ENCODE peak calls at places on chromosome 9, in five cellular contexts. One of them, this sample, is unnamed.

GRCh38 chr9:94700445-94700844 is 26.1 kb upstream of the AOPEP start:
- DNase-seq in HCT116: no peak
- DNase-seq in right atrium auricular region: no peak
- DNase-seq in PC-3: no peak
- DNase-seq in CD8-positive, alpha-beta T cell: no peak
- DNase-seq in this sample: no peak

GRCh38 chr9:117153021-117153420 is 261.8 kb downstream of the ASTN2 start:
- DNase-seq in HCT116: no peak
- DNase-seq in right atrium auricular region: no peak
- DNase-seq in PC-3: peak
- DNase-seq in CD8-positive, alpha-beta T cell: no peak
- DNase-seq in this sample: peak

GRCh38 chr9:21505425-21506179 is 23.5 kb upstream of the IFNE start:
- DNase-seq in HCT116: no peak
- DNase-seq in right atrium auricular region: no peak
- DNase-seq in PC-3: no peak
- DNase-seq in CD8-positive, alpha-beta T cell: no peak
- DNase-seq in this sample: peak

GRCh38 chr9:84343111-84343521 is 2.6 kb upstream of the SLC28A3 start:
- DNase-seq in HCT116: no peak
- DNase-seq in right atrium auricular region: no peak
- DNase-seq in PC-3: no peak
- DNase-seq in CD8-positive, alpha-beta T cell: no peak
- DNase-seq in this sample: no peak

GRCh38 chr9:134317431-134318414 is 8.5 kb upstream of the RXRA start:
- DNase-seq in HCT116: no peak
- DNase-seq in right atrium auricular region: no peak
- DNase-seq in PC-3: no peak
- DNase-seq in CD8-positive, alpha-beta T cell: no peak
- DNase-seq in this sample: no peak

GRCh38 chr9:125409217-125409636 is 147.6 kb downstream of the GAPVD1 start:
- DNase-seq in HCT116: peak
- DNase-seq in right atrium auricular region: no peak
- DNase-seq in PC-3: no peak
- DNase-seq in CD8-positive, alpha-beta T cell: no peak
- DNase-seq in this sample: no peak

GRCh38 chr9:17509698-17510097 is 69.2 kb upstream of the SH3GL2 start:
- DNase-seq in HCT116: no peak
- DNase-seq in right atrium auricular region: no peak
- DNase-seq in PC-3: no peak
- DNase-seq in CD8-positive, alpha-beta T cell: no peak
- DNase-seq in this sample: no peak

GRCh38 chr9:101176384-101176783 is 147.9 kb downstream of the PLPPR1 start:
- DNase-seq in HCT116: peak
- DNase-seq in right atrium auricular region: no peak
- DNase-seq in PC-3: no peak
- DNase-seq in CD8-positive, alpha-beta T cell: no peak
- DNase-seq in this sample: no peak

GRCh38 chr9:137798142-137798541 is 79.4 kb upstream of the CACNA1B start:
- DNase-seq in HCT116: no peak
- DNase-seq in right atrium auricular region: no peak
- DNase-seq in PC-3: no peak
- DNase-seq in CD8-positive, alpha-beta T cell: no peak
- DNase-seq in this sample: no peak

GRCh38 chr9:19049872-19050636 is 827 bp downstream of the RRAGA start:
- DNase-seq in HCT116: no peak
- DNase-seq in right atrium auricular region: no peak
- DNase-seq in PC-3: peak
- DNase-seq in CD8-positive, alpha-beta T cell: no peak
- DNase-seq in this sample: no peak

GRCh38 chr9:130956636-130957450 is 17.8 kb upstream of the FIBCD1 start:
- DNase-seq in HCT116: no peak
- DNase-seq in right atrium auricular region: no peak
- DNase-seq in PC-3: no peak
- DNase-seq in CD8-positive, alpha-beta T cell: no peak
- DNase-seq in this sample: no peak
- H3K27ac ChIP-seq in HCT116: no peak
- H3K27ac ChIP-seq in right atrium auricular region: no peak
- H3K27ac ChIP-seq in PC-3: no peak
- H3K27ac ChIP-seq in CD8-positive, alpha-beta T cell: no peak
- H3K27ac ChIP-seq in this sample: no peak

GRCh38 chr9:129958771-129959170 is 84.2 kb downstream of the FNBP1 start:
- DNase-seq in HCT116: no peak
- DNase-seq in right atrium auricular region: peak
- DNase-seq in PC-3: no peak
- DNase-seq in CD8-positive, alpha-beta T cell: no peak
- DNase-seq in this sample: no peak

GRCh38 chr9:129962889-129963703 is 79.9 kb downstream of the FNBP1 start:
- DNase-seq in HCT116: no peak
- DNase-seq in right atrium auricular region: peak
- DNase-seq in PC-3: peak
- DNase-seq in CD8-positive, alpha-beta T cell: peak
- DNase-seq in this sample: no peak

GRCh38 chr9:129964901-129965734 is 77.9 kb downstream of the FNBP1 start:
- DNase-seq in HCT116: no peak
- DNase-seq in right atrium auricular region: peak
- DNase-seq in PC-3: peak
- DNase-seq in CD8-positive, alpha-beta T cell: no peak
- DNase-seq in this sample: no peak

GRCh38 chr9:129962376-129962765 is 80.6 kb downstream of the FNBP1 start:
- DNase-seq in HCT116: no peak
- DNase-seq in right atrium auricular region: peak
- DNase-seq in PC-3: no peak
- DNase-seq in CD8-positive, alpha-beta T cell: no peak
- DNase-seq in this sample: no peak
- H3K27ac ChIP-seq in HCT116: no peak
- H3K27ac ChIP-seq in right atrium auricular region: peak
- H3K27ac ChIP-seq in PC-3: peak
- H3K27ac ChIP-seq in CD8-positive, alpha-beta T cell: peak
- H3K27ac ChIP-seq in this sample: peak

DNA sequence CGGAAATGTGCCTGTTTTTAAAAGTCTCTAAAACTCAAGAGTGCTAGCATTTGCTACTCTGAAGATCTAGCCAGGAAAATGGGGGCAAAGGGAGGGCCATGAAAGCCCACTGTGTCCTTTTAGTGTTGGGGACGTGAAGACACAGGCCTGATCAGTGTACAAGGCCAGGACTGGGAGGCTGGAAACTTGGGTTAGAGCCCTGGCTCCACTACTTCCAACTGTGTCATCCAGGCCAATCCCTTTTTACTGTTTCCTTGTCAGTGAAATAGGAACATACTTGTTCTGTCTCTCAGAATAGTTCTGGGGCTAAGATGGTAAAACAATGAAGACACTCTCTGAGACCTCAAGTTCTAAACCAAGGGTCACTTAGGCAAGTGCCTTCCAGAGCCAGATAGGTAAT is 30.1 kb upstream of the B4GALT1 start:
- DNase-seq in HCT116: no peak
- DNase-seq in right atrium auricular region: peak
- DNase-seq in PC-3: no peak
- DNase-seq in CD8-positive, alpha-beta T cell: no peak
- DNase-seq in this sample: no peak
- H3K27ac ChIP-seq in HCT116: no peak
- H3K27ac ChIP-seq in right atrium auricular region: peak
- H3K27ac ChIP-seq in PC-3: no peak
- H3K27ac ChIP-seq in CD8-positive, alpha-beta T cell: no peak
- H3K27ac ChIP-seq in this sample: peak

DNA sequence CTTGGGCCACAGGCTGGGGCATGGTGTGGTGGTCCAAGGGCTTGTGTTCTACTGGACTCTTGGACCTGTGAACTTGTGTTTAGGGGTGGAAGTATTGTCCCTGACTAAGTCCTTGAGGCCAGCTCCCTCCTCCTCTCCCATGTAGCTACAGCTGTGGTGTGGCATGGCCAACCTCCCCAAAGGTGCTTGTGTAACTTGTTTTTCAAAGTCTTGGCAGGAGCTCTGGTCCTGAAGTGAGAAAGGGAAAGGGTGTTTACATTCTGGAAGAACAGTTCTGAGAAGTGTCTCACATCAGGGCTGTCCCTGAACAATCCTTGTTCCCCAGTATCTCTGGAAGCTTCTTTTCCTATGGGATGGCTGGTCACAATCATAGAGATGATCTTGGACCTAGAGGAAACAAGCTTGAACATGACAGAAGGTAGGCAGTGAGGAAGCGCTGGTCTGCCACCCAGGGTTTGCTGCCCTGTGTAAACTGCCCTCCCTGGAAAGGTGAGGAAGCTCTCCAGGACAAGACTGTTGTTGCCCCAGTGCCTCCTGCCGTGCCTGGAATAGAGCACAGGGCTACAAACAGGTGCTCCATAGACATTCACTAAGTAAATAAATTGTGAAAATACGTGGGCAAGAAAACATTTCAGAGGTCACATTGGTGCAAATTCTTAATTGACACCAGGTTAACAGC is 64.6 kb upstream of the KLF9 start:
- DNase-seq in HCT116: no peak
- DNase-seq in right atrium auricular region: peak
- DNase-seq in PC-3: no peak
- DNase-seq in CD8-positive, alpha-beta T cell: no peak
- DNase-seq in this sample: no peak
- H3K27ac ChIP-seq in HCT116: no peak
- H3K27ac ChIP-seq in right atrium auricular region: peak
- H3K27ac ChIP-seq in PC-3: no peak
- H3K27ac ChIP-seq in CD8-positive, alpha-beta T cell: no peak
- H3K27ac ChIP-seq in this sample: peak

DNA sequence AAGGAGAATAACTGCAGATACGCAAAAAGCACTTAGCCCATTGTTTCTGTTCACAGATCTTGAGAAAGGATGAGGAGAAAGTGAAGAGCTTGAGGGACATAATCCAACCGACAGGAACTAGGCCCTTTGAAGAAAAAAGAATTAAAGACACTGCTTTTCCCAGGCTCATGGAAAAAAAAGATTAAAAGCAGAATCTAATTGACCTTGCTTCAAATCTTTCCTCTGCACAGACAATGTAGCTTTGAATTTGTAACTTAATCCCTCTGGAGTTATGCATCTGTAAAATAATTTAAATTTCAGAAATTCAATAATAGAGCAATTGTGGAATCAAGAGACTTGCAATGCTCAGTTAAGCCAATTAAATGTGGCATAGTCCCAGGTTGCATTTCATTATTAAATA is 64.7 kb downstream of the SVEP1 start:
- DNase-seq in HCT116: no peak
- DNase-seq in right atrium auricular region: no peak
- DNase-seq in PC-3: no peak
- DNase-seq in CD8-positive, alpha-beta T cell: no peak
- DNase-seq in this sample: no peak
- H3K27ac ChIP-seq in HCT116: no peak
- H3K27ac ChIP-seq in right atrium auricular region: no peak
- H3K27ac ChIP-seq in PC-3: no peak
- H3K27ac ChIP-seq in CD8-positive, alpha-beta T cell: no peak
- H3K27ac ChIP-seq in this sample: no peak

GRCh38 chr9:98522487-98522886 is 186.2 kb downstream of the GABBR2 start:
- DNase-seq in HCT116: no peak
- DNase-seq in right atrium auricular region: no peak
- DNase-seq in PC-3: peak
- DNase-seq in CD8-positive, alpha-beta T cell: no peak
- DNase-seq in this sample: no peak
- H3K27ac ChIP-seq in HCT116: no peak
- H3K27ac ChIP-seq in right atrium auricular region: no peak
- H3K27ac ChIP-seq in PC-3: no peak
- H3K27ac ChIP-seq in CD8-positive, alpha-beta T cell: no peak
- H3K27ac ChIP-seq in this sample: no peak

DNA sequence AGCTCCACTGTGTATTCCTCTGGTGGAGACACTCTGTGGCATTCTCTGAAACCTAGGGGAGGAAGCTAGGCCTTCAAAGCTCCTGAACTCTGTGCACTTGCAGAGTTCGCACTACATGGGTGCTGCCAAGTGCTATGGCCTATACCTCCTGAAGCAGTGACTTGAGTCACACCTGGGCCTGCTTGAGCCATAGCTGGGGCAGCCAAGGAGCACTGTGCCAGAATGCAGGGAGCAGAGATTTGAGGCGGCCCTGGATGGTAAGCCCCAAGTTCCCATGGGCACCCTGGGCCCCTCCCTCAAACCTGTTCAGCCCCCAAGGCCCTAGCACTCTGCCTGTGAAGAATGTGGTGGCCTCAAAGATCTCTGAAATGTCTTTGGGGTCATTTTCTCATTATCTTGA is 212.9 kb downstream of the SPATA31A6 start:
- DNase-seq in HCT116: no peak
- DNase-seq in right atrium auricular region: no peak
- DNase-seq in PC-3: no peak
- DNase-seq in CD8-positive, alpha-beta T cell: no peak
- DNase-seq in this sample: no peak
- H3K27ac ChIP-seq in HCT116: no peak
- H3K27ac ChIP-seq in right atrium auricular region: no peak
- H3K27ac ChIP-seq in PC-3: no peak
- H3K27ac ChIP-seq in CD8-positive, alpha-beta T cell: no peak
- H3K27ac ChIP-seq in this sample: no peak